ENCODE peak calls at places on chromosome 5, in six cellular contexts. O, E, B, H, Y and G are unnamed samples.

GRCh38 chr5:55343107-55343506 is 35.3 kb downstream of the MTREX start:
- DNase-seq in B (no peak), H (no peak), Y (no peak), E (no peak), O (no peak), G (no peak)

GRCh38 chr5:36070687-36071571 is 4.2 kb upstream of the UGT3A2 start:
- DNase-seq in Y (peak; percentile 15), H (no peak), E (no peak), B (no peak), O (no peak), G (no peak)

GRCh38 chr5:39498247-39498952 is 73.6 kb upstream of the DAB2 start:
- DNase-seq in O (no peak), E (no peak), B (no peak), Y (peak; percentile 38), H (no peak), G (no peak)

GRCh38 chr5:128406863-128407262 is 131.2 kb downstream of the FBN2 start:
- DNase-seq in O (no peak), B (no peak), E (no peak), Y (no peak), H (no peak), G (no peak)

GRCh38 chr5:79486116-79486515 is 27.8 kb downstream of the HOMER1 start:
- DNase-seq in B (no peak), H (no peak), Y (no peak), E (no peak), O (no peak), G (no peak)

GRCh38 chr5:150278916-150279315 is 10.7 kb downstream of the CAMK2A start:
- DNase-seq in Y (peak; percentile 94), B (no peak), E (no peak), O (no peak), H (no peak), G (peak; percentile 80)

GRCh38 chr5:147887026-147887627 is 8.6 kb downstream of the SCGB3A2 start:
- DNase-seq in B (peak; percentile 34), Y (peak; percentile 52), H (no peak), O (no peak), E (peak; percentile 3), G (peak; percentile 47)

GRCh38 chr5:126513302-126513701 is 81.7 kb downstream of the ALDH7A1 start:
- DNase-seq in Y (no peak), O (no peak), B (no peak), E (no peak), H (no peak), G (no peak)

GRCh38 chr5:34905564-34905963 is 9.7 kb downstream of the RAD1 start:
- DNase-seq in B (no peak), E (no peak), O (no peak), H (no peak), Y (peak; percentile 54), G (peak; percentile 40)

GRCh38 chr5:1383886-1384401 is 39.0 kb upstream of the CLPTM1L start:
- DNase-seq in E (no peak), Y (no peak), B (no peak), H (no peak), O (no peak), G (no peak)

GRCh38 chr5:1384521-1384920 is 39.6 kb upstream of the CLPTM1L start:
- DNase-seq in Y (no peak), B (no peak), H (no peak), O (no peak), E (no peak), G (no peak)

GRCh38 chr5:1382248-1382700 is 37.4 kb upstream of the CLPTM1L start:
- DNase-seq in B (no peak), O (no peak), Y (no peak), H (no peak), E (no peak), G (no peak)

GRCh38 chr5:1381370-1382247 is 36.7 kb upstream of the CLPTM1L start:
- DNase-seq in Y (no peak), E (no peak), O (no peak), B (no peak), H (no peak), G (no peak)

GRCh38 chr5:1383344-1383743 is 38.4 kb upstream of the CLPTM1L start:
- DNase-seq in E (no peak), O (no peak), Y (no peak), B (no peak), H (no peak), G (peak; percentile 9)
- H3K27me3 ChIP-seq in E (peaks cover 19% of the 10 kb centered on the region), O (no peaks in the 10 kb centered on the region), Y (peaks cover 23% of the 10 kb centered on the region), B (peaks cover 6% of the 10 kb centered on the region), H (no peaks in the 10 kb centered on the region), G (peaks cover 46% of the 10 kb centered on the region)

DNA sequence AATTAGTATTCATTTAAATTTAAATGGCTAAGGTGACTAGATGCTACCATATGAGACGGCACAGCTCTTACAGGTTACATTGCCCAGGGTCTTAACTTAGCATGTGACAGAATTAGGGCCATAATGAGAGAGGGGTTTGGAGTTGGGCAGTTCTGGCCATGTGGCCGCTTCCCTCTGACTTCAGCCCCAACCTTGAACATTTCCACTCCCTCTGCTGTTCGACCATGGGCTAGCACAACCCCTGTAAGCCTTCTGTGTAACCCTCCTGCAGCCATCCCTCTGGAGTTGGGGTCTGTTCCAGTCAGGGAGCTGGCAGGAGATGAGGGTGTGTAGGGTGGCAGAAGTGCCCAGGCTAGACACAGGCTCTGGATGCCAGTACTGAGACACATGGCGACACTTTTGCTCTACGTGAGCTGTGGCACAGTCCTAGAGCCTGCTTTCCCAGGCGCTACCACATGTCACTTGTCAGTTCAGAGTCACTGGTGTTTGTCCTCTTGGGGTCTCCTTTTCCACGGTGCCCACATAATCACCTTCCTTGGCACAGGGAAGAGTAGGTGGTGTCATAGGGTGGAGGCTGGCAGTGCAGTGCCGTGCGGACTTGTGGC is 128.7 kb upstream of the PITX1 start:
- DNase-seq in O (no peak), H (no peak), E (peak; percentile 38), B (peak; percentile 56), Y (no peak), G (no peak)
- H3K27me3 ChIP-seq in O (no peaks in the 10 kb centered on the region), H (no peaks in the 10 kb centered on the region), E (no peaks in the 10 kb centered on the region), B (no peaks in the 10 kb centered on the region), Y (peaks cover 39% of the 10 kb centered on the region), G (peaks cover 71% of the 10 kb centered on the region)

GRCh38 chr5:37834542-37835399 is 5.1 kb downstream of the GDNF start:
- DNase-seq in E (no peak), H (no peak), B (peak; percentile 62), O (no peak), Y (no peak), G (no peak)
- H3K27me3 ChIP-seq in E (peaks cover 4% of the 10 kb centered on the region), H (no peaks in the 10 kb centered on the region), B (peaks cover 39% of the 10 kb centered on the region), O (peaks cover 31% of the 10 kb centered on the region), Y (no peaks in the 10 kb centered on the region), G (peaks cover 93% of the 10 kb centered on the region)

DNA sequence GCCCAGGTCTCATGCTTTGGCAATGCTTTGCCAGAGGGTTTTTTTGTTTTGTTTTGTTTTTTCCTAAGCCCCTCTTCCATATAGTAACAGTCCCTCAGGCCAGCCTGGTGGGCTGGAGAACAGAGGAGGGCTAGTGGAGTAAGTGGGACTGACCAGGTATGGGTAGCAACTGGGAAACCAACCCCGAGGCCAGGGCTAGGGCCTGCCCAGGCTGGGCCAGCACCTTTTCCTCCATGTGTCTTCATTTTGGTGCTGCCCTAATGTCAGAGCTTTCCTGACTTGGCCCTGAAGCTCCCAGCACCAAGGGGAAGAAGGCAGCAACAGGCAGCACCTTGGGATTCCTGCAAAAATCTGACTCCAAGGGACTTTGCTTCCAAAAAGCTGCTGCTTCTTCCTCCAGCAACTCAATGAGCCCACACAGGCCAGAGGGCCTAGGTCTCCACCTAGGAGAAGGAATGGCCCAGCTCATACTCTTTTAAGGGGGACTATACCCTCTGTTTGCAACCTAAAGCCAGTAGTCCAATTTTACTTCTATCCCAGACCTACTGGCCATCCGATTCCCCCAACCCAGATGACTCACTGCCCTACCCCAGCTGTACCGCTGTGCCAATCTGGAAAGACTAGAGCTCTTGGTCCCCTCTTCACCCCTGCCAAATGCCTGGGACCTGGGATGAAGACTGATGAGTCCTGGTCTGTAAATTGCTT is 105.1 kb downstream of the PSD2 start:
- DNase-seq in Y (no peak), H (no peak), E (no peak), B (no peak), O (no peak), G (no peak)
- H3K27me3 ChIP-seq in Y (peaks cover 58% of the 10 kb centered on the region), H (no peaks in the 10 kb centered on the region), E (peaks cover 9% of the 10 kb centered on the region), B (peaks cover 29% of the 10 kb centered on the region), O (peaks cover 13% of the 10 kb centered on the region), G (peaks cover 21% of the 10 kb centered on the region)